ENCODE peak calls at places on chromosomes 6 and 20, in eight cellular contexts. D is EL; C is amygdala; Q is NCI-H82; M is activated naive CD4-positive, alpha-beta T cell treated with Interleukin-2 at 50 U/mL for 16 hours; A is LHCN-M2; U is GM13977; K is iPS DF 6.9. S is an unnamed sample.

GRCh38 chr6:167769408-167770190 is 57.1 kb upstream of the AFDN start:
- DNase-seq in D (no peak), C (no peak), Q (no peak), M (no peak), A (no peak), U (no peak), K (no peak), S (no peak)

GRCh38 chr6:113994934-113995342 is 24.0 kb upstream of the HDAC2 start:
- DNase-seq in D (peak), C (peak), Q (peak), M (no peak), A (peak), U (peak), K (no peak), S (peak)

GRCh38 chr6:36805917-36806316 is 33.3 kb downstream of the CPNE5 start:
- DNase-seq in D (no peak), C (no peak), Q (no peak), M (no peak), A (no peak), U (no peak), K (no peak), S (no peak)

GRCh38 chr6:155493694-155494143 is 38.1 kb upstream of the NOX3 start:
- DNase-seq in D (peak), C (no peak), Q (peak), M (peak), A (peak), U (peak), K (no peak), S (peak)

GRCh38 chr6:130675072-130675471 is 152.1 kb upstream of the SMLR1 start:
- DNase-seq in D (peak), C (no peak), Q (no peak), M (peak), A (peak), U (no peak), K (no peak), S (no peak)

GRCh38 chr6:134840086-134840485 is 109.8 kb downstream of the ALDH8A1 start:
- DNase-seq in D (no peak), C (no peak), Q (peak), M (no peak), A (no peak), U (no peak), K (no peak), S (no peak)

GRCh38 chr20:61387204-61387958 is 135.3 kb downstream of the CDH4 start:
- DNase-seq in D (peak), C (no peak), Q (no peak), M (no peak), A (peak), U (no peak), K (no peak), S (peak)

GRCh38 chr6:91646649-91647048 is 1059.8 kb upstream of the MAP3K7 start:
- DNase-seq in D (no peak), C (no peak), Q (no peak), M (no peak), A (no peak), U (no peak), K (no peak), S (no peak)

GRCh38 chr6:49668083-49668511 is 31.5 kb upstream of the RHAG start:
- DNase-seq in D (no peak), C (no peak), Q (no peak), M (no peak), A (no peak), U (no peak), K (no peak), S (no peak)

GRCh38 chr20:11919046-11919445 is 1.4 kb downstream of the BTBD3 start:
- DNase-seq in D (no peak), C (no peak), Q (peak), M (no peak), A (peak), U (no peak), K (no peak), S (no peak)

GRCh38 chr6:76438768-76439167 is 366.3 kb upstream of the IMPG1 start:
- DNase-seq in D (no peak), C (no peak), Q (no peak), M (no peak), A (no peak), U (no peak), K (no peak), S (no peak)

GRCh38 chr6:154522576-154522975 is 12.1 kb upstream of the CNKSR3 start:
- DNase-seq in D (no peak), C (no peak), Q (no peak), M (no peak), A (no peak), U (no peak), K (no peak), S (no peak)

GRCh38 chr6:32972353-32973143 is 4.2 kb downstream of the BRD2 start:
- DNase-seq in D (no peak), C (no peak), Q (peak), M (peak), A (no peak), U (peak), K (no peak), S (no peak)

GRCh38 chr6:117483004-117483644 is 650 bp downstream of the DCBLD1 start:
- DNase-seq in D (peak), C (no peak), Q (peak), M (peak), A (peak), U (peak), K (no peak), S (peak)

GRCh38 chr6:111952326-111952725 is 79.1 kb upstream of the FYN start:
- DNase-seq in D (no peak), C (no peak), Q (no peak), M (no peak), A (peak), U (no peak), K (no peak), S (peak)

GRCh38 chr6:169035381-169036280 is 218.0 kb downstream of the THBS2 start:
- DNase-seq in D (peak), C (no peak), Q (no peak), M (no peak), A (peak), U (no peak), K (no peak), S (peak)

GRCh38 chr6:46921731-46922130 is at the start of gene ADGRF5:
- DNase-seq in D (no peak), C (no peak), Q (no peak), M (no peak), A (no peak), U (no peak), K (no peak), S (no peak)

GRCh38 chr6:137493218-137494038 is 766 bp downstream of the OLIG3 start:
- DNase-seq in D (no peak), C (no peak), Q (peak), M (peak), A (no peak), U (peak), K (no peak), S (no peak)

GRCh38 chr20:10596726-10597125 is 77.1 kb downstream of the JAG1 start:
- DNase-seq in D (peak), C (no peak), Q (no peak), M (no peak), A (peak), U (no peak), K (no peak), S (no peak)

GRCh38 chr20:34111057-34111711 is 859 bp downstream of the EIF2S2 start:
- DNase-seq in D (peak), C (no peak), Q (peak), M (peak), A (peak), U (no peak), K (no peak), S (peak)

GRCh38 chr6:19410477-19410876 is 426.7 kb upstream of the ID4 start:
- DNase-seq in D (peak), C (no peak), Q (no peak), M (no peak), A (no peak), U (no peak), K (no peak), S (peak)

GRCh38 chr6:82737965-82738364 is 327.7 kb downstream of the UBE3D start:
- DNase-seq in D (no peak), C (no peak), Q (no peak), M (no peak), A (no peak), U (no peak), K (no peak), S (no peak)

GRCh38 chr6:126553856-126554255 is 213.9 kb downstream of the CENPW start:
- DNase-seq in D (no peak), C (no peak), Q (no peak), M (no peak), A (no peak), U (no peak), K (no peak), S (no peak)

GRCh38 chr20:53706511-53707031 is 112.9 kb upstream of the ZNF217 start:
- DNase-seq in D (peak), C (no peak), Q (peak), M (no peak), A (peak), U (peak), K (no peak), S (no peak)

GRCh38 chr6:107458687-107459282 is 579 bp downstream of the PDSS2 start:
- DNase-seq in D (peak), C (no peak), Q (peak), M (no peak), A (no peak), U (peak), K (no peak), S (peak)

GRCh38 chr6:54981647-54982046 is 135.1 kb downstream of the FAM83B start:
- DNase-seq in D (peak), C (no peak), Q (no peak), M (no peak), A (no peak), U (no peak), K (no peak), S (peak)

GRCh38 chr20:11217322-11217989 is 543.7 kb upstream of the JAG1 start:
- DNase-seq in D (peak), C (no peak), Q (no peak), M (no peak), A (no peak), U (no peak), K (no peak), S (no peak)

GRCh38 chr6:35213824-35214756 is at the start of gene SCUBE3:
- DNase-seq in D (peak), C (no peak), Q (peak), M (no peak), A (no peak), U (peak), K (peak), S (no peak)

GRCh38 chr20:43655937-43656336 is 11.0 kb upstream of the MYBL2 start:
- DNase-seq in D (no peak), C (no peak), Q (no peak), M (no peak), A (no peak), U (no peak), K (no peak), S (no peak)

GRCh38 chr6:150044621-150045145 is 19.4 kb upstream of the RAET1L start:
- DNase-seq in D (no peak), C (no peak), Q (no peak), M (no peak), A (no peak), U (no peak), K (no peak), S (no peak)

GRCh38 chr6:70847685-70848084 is 109.2 kb downstream of the B3GAT2 start:
- DNase-seq in D (no peak), C (no peak), Q (peak), M (no peak), A (no peak), U (no peak), K (no peak), S (no peak)

GRCh38 chr6:75409928-75410327 is 83.7 kb downstream of the FILIP1 start:
- DNase-seq in D (peak), C (no peak), Q (no peak), M (no peak), A (no peak), U (no peak), K (no peak), S (no peak)

GRCh38 chr6:137853569-137854213 is 13.4 kb upstream of the TNFAIP3 start:
- DNase-seq in D (peak), C (no peak), Q (no peak), M (no peak), A (peak), U (no peak), K (no peak), S (peak)

GRCh38 chr20:53926428-53927028 is 143.9 kb downstream of the BCAS1 start:
- DNase-seq in D (peak), C (no peak), Q (no peak), M (peak), A (peak), U (peak), K (no peak), S (peak)

GRCh38 chr6:112831022-112831421 is 483.9 kb downstream of the RFPL4B start:
- DNase-seq in D (peak), C (no peak), Q (no peak), M (no peak), A (peak), U (no peak), K (no peak), S (no peak)

GRCh38 chr6:128463942-128464341 is 56.5 kb downstream of the PTPRK start:
- DNase-seq in D (peak), C (no peak), Q (no peak), M (no peak), A (peak), U (no peak), K (no peak), S (peak)

GRCh38 chr6:49606696-49607390 is 29.8 kb downstream of the RHAG start:
- DNase-seq in D (peak), C (peak), Q (peak), M (no peak), A (peak), U (peak), K (peak), S (peak)

GRCh38 chr6:63348836-63349235 is 29.1 kb upstream of the LGSN start:
- DNase-seq in D (no peak), C (no peak), Q (no peak), M (no peak), A (no peak), U (no peak), K (no peak), S (no peak)

GRCh38 chr6:165654144-165654543 is 8.9 kb downstream of the PDE10A start:
- DNase-seq in D (no peak), C (no peak), Q (no peak), M (no peak), A (no peak), U (no peak), K (no peak), S (no peak)

GRCh38 chr20:36275441-36276189 is 30.5 kb upstream of the DLGAP4 start:
- DNase-seq in D (no peak), C (no peak), Q (peak), M (no peak), A (no peak), U (no peak), K (no peak), S (no peak)

S was measured in foreskin keratinocyte.